ENCODE peak calls at places on chromosomes 4 and X, in five cellular contexts. Y is thoracic aorta, H is OCI-LY7, R is suprapubic skin, B is fibroblast of lung. D is an unnamed sample.

GRCh38 chrX:136067946-136068345 is 79.4 kb upstream of the FHL1 start:
- DNase-seq in R (no peak), Y (no peak), H (no peak), B (no peak), D (no peak)

GRCh38 chr4:99685234-99685633 is 27.6 kb upstream of the C4orf54 start:
- DNase-seq in H (no peak), R (no peak), B (no peak), Y (no peak), D (no peak)

GRCh38 chr4:115537387-115537786 is 424.0 kb upstream of the NDST4 start:
- DNase-seq in B (peak; percentile 9), H (peak; percentile 1), Y (no peak), R (no peak), D (no peak)

GRCh38 chr4:105225500-105225899 is 78.8 kb downstream of the TET2 start:
- DNase-seq in Y (no peak), B (no peak), R (no peak), H (no peak), D (no peak)

GRCh38 chrX:106302304-106302703 is 134.2 kb downstream of the PWWP3B start:
- DNase-seq in R (no peak), Y (no peak), B (no peak), H (no peak), D (no peak)

GRCh38 chrX:9790866-9791265 is 4.6 kb downstream of the SHROOM2 start:
- DNase-seq in R (no peak), B (peak; percentile 25), Y (no peak), H (no peak), D (no peak)

GRCh38 chr4:145609494-145610427 is 9.4 kb upstream of the MMAA start:
- DNase-seq in H (peak; percentile 85), Y (peak; percentile 26), B (peak; percentile 82), R (no peak), D (no peak)

GRCh38 chr4:128349921-128350320 is 62.3 kb upstream of the PGRMC2 start:
- DNase-seq in B (peak; percentile 96), Y (no peak), R (no peak), H (no peak), D (no peak)

GRCh38 chr4:76155979-76156378 is 7.8 kb upstream of the NUP54 start:
- DNase-seq in B (no peak), Y (no peak), H (no peak), R (no peak), D (no peak)

GRCh38 chr4:96352051-96352517 is 512.2 kb downstream of the PDHA2 start:
- DNase-seq in H (no peak), R (no peak), B (peak; percentile 23), Y (no peak), D (no peak)

GRCh38 chrX:154374361-154375155 is at the start of gene FLNA:
- DNase-seq in H (no peak), Y (no peak), R (no peak), B (no peak), D (no peak)

GRCh38 chr4:94827481-94828110 is 69.8 kb downstream of the BMPR1B start:
- DNase-seq in R (no peak), B (peak; percentile 59), H (no peak), Y (no peak), D (no peak)

GRCh38 chr4:106021737-106022410 is 126.6 kb downstream of the NPNT start:
- DNase-seq in R (no peak), H (no peak), B (no peak), Y (no peak), D (no peak)

GRCh38 chr4:26425953-26426352 is 64.3 kb downstream of the CCKAR start:
- DNase-seq in Y (no peak), R (no peak), B (no peak), H (no peak), D (no peak)

GRCh38 chr4:26420903-26421302 is 69.4 kb downstream of the CCKAR start:
- DNase-seq in B (peak; percentile 68), H (no peak), R (no peak), Y (no peak), D (no peak)

GRCh38 chr4:26426892-26427291 is 63.4 kb downstream of the CCKAR start:
- DNase-seq in Y (no peak), H (no peak), B (no peak), R (no peak), D (no peak)

GRCh38 chr4:26424838-26425237 is 65.4 kb downstream of the CCKAR start:
- DNase-seq in R (no peak), Y (no peak), B (no peak), H (no peak), D (no peak)

DNA sequence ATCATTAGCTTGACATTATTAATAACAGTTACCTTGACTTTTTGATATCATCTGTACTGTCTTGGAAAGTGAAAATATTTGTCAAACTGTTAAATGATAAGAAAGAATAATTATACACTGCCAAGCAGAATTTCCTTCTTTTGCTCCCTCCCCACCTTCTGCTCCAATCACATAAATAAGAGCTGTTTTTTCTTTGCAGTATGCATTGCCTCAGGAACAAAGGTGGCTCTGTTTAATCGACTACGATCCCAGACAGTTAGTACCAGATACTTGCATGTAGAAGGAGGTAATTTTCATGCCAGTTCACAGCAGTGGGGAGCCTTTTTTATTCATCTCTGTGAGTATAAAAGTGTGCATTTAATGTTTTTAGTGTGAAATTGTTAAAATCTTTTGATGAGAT is 66.1 kb downstream of the CCKAR start:
- DNase-seq in R (no peak), Y (no peak), H (no peak), B (no peak), D (no peak)
- H3K36me3 ChIP-seq in R (peaks cover 54% of the 10 kb centered on the region), Y (peaks cover 4% of the 10 kb centered on the region), H (peaks cover 82% of the 10 kb centered on the region), B (peaks cover 3% of the 10 kb centered on the region), D (no peaks in the 10 kb centered on the region)

DNA sequence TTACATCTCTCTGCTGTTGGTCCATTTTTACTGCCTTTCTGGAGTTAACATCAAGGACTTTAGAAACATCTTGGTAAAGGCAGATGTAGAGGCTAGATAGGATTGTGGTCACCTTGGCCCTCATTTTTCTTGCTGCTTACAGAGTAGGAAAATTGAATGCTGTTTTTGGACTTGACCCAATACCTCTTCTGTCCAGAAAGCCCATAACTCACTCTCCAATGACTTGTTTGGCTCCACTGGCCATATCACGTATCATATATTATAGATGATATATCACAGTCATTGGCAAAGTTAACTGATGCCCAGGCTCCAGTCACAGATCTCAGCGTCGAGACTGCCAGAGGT is 88.1 kb upstream of the PLAC1 start:
- DNase-seq in B (no peak), Y (no peak), R (no peak), H (no peak), D (no peak)
- TF ChIP-seq CTCF in B (no peak), Y (no peak), R (no peak), H (no peak), D (no peak)

GRCh38 chrX:24202465-24203031 is 53.0 kb downstream of the ZFX start:
- DNase-seq in Y (no peak), H (no peak), R (no peak), B (no peak), D (no peak)
- H3K4me1 ChIP-seq in Y (peaks cover 3% of the 10 kb centered on the region), H (no peaks in the 10 kb centered on the region), R (peaks cover 7% of the 10 kb centered on the region), B (no peaks in the 10 kb centered on the region), D (peaks cover 3% of the 10 kb centered on the region)

DNA sequence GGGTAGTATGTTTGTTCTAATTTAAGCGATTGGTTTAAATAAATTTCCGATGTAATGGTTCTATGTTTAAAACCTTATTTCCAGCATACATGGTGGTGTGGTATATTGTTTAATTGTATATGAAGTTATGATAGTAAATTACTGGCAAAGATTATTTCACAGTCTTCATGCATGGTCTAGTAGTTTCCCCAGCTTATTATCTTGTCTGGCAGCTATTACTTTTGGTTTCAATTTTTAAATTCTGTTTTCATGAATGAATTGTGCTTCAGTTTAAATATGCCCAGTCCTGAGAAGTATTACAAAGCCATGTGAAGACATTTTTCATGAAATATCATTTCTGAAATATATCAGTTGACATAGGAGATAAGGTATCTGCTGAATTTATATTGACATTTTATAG is 6.3 kb downstream of the ALG13 start:
- DNase-seq in Y (no peak), R (no peak), H (no peak), B (no peak), D (no peak)
- H3K36me3 ChIP-seq in Y (no peaks in the 10 kb centered on the region), R (peaks cover 14% of the 10 kb centered on the region), H (peaks cover 64% of the 10 kb centered on the region), B (peaks cover 3% of the 10 kb centered on the region), D (no peaks in the 10 kb centered on the region)

GRCh38 chrX:133674726-133675470 is 259.6 kb upstream of the GPC4 start:
- DNase-seq in B (no peak), Y (no peak), R (no peak), H (no peak), D (no peak)

GRCh38 chrX:133668225-133668931 is 253.1 kb upstream of the GPC4 start:
- DNase-seq in Y (no peak), B (no peak), H (no peak), R (no peak), D (no peak)

GRCh38 chrX:133666256-133666655 is 251.0 kb upstream of the GPC4 start:
- DNase-seq in Y (no peak), H (no peak), R (no peak), B (no peak), D (no peak)

GRCh38 chrX:133670394-133670793 is 255.1 kb upstream of the GPC4 start:
- DNase-seq in R (no peak), B (peak; percentile 63), H (peak; percentile 12), Y (no peak), D (no peak)
- TF ChIP-seq CTCF in R (peak; percentile 46), B (peak; percentile 53), H (peak; percentile 82), Y (peak; percentile 59), D (peak; percentile 59)

D was measured in esophagus squamous epithelium.